ENCODE peak calls at places on chromosomes 11 and 22, in eight cellular contexts. One of them, this sample, is unnamed.
A peak's percentile ranks its signal among the peaks of the same experiment; 100 is the strongest.

GRCh38 chr11:70522613-70523311 is 124.4 kb downstream of the CTTN start:
- DNase-seq in fibroblast of pulmonary artery: no peak
- DNase-seq in epithelial cell of esophagus: no peak
- DNase-seq in cardiac fibroblast: no peak
- DNase-seq in WTC11: no peak
- DNase-seq in H9: peak; percentile 35
- DNase-seq in tibial artery: no peak
- DNase-seq in cardiac muscle cell: no peak
- DNase-seq in this sample: no peak

GRCh38 chr11:2804701-2805387 is 80.7 kb downstream of the CDKN1C start:
- DNase-seq in epithelial cell of esophagus: no peak
- DNase-seq in tibial artery: peak; percentile 17
- DNase-seq in WTC11: peak; percentile 9
- DNase-seq in cardiac muscle cell: no peak
- DNase-seq in H9: peak; percentile 26
- DNase-seq in fibroblast of pulmonary artery: no peak
- DNase-seq in cardiac fibroblast: no peak
- DNase-seq in this sample: no peak

GRCh38 chr11:843818-844692 is 1.4 kb downstream of the TSPAN4 start:
- DNase-seq in epithelial cell of esophagus: peak; percentile 71
- DNase-seq in fibroblast of pulmonary artery: peak; percentile 98
- DNase-seq in tibial artery: peak; percentile 98
- DNase-seq in cardiac fibroblast: peak; percentile 99
- DNase-seq in H9: peak; percentile 96
- DNase-seq in cardiac muscle cell: peak; percentile 98
- DNase-seq in WTC11: peak; percentile 88
- DNase-seq in this sample: peak; percentile 91

GRCh38 chr22:36467946-36468345 is 13.5 kb downstream of the TXN2 start:
- DNase-seq in cardiac fibroblast: peak; percentile 92
- DNase-seq in cardiac muscle cell: peak; percentile 96
- DNase-seq in WTC11: no peak
- DNase-seq in tibial artery: no peak
- DNase-seq in epithelial cell of esophagus: peak; percentile 91
- DNase-seq in fibroblast of pulmonary artery: peak; percentile 94
- DNase-seq in H9: no peak
- DNase-seq in this sample: peak; percentile 93

GRCh38 chr11:19259487-19260345 is 19.0 kb upstream of the E2F8 start:
- DNase-seq in fibroblast of pulmonary artery: peak; percentile 69
- DNase-seq in cardiac muscle cell: peak; percentile 74
- DNase-seq in epithelial cell of esophagus: peak; percentile 70
- DNase-seq in cardiac fibroblast: peak; percentile 71
- DNase-seq in tibial artery: peak; percentile 75
- DNase-seq in WTC11: peak; percentile 76
- DNase-seq in H9: peak; percentile 52
- DNase-seq in this sample: peak; percentile 52

GRCh38 chr11:45182902-45183301 is 36.5 kb downstream of the PRDM11 start:
- DNase-seq in tibial artery: no peak
- DNase-seq in fibroblast of pulmonary artery: peak; percentile 54
- DNase-seq in WTC11: peak; percentile 47
- DNase-seq in cardiac fibroblast: peak; percentile 49
- DNase-seq in cardiac muscle cell: peak; percentile 53
- DNase-seq in epithelial cell of esophagus: peak; percentile 53
- DNase-seq in H9: peak; percentile 52
- DNase-seq in this sample: peak; percentile 26

GRCh38 chr11:45105233-45105992 is 41.0 kb upstream of the PRDM11 start:
- DNase-seq in cardiac muscle cell: peak; percentile 86
- DNase-seq in H9: peak; percentile 94
- DNase-seq in tibial artery: peak; percentile 65
- DNase-seq in epithelial cell of esophagus: peak; percentile 53
- DNase-seq in fibroblast of pulmonary artery: peak; percentile 80
- DNase-seq in WTC11: peak; percentile 87
- DNase-seq in cardiac fibroblast: peak; percentile 87
- DNase-seq in this sample: peak; percentile 39

GRCh38 chr11:62652156-62653006 is 721 bp downstream of the INTS5 start:
- DNase-seq in H9: no peak
- DNase-seq in WTC11: no peak
- DNase-seq in cardiac fibroblast: no peak
- DNase-seq in tibial artery: no peak
- DNase-seq in epithelial cell of esophagus: no peak
- DNase-seq in cardiac muscle cell: no peak
- DNase-seq in fibroblast of pulmonary artery: no peak
- DNase-seq in this sample: no peak

GRCh38 chr22:32413715-32414114 is 1.7 kb upstream of the RTCB start:
- DNase-seq in cardiac fibroblast: peak; percentile 29
- DNase-seq in tibial artery: no peak
- DNase-seq in epithelial cell of esophagus: peak; percentile 58
- DNase-seq in H9: no peak
- DNase-seq in WTC11: no peak
- DNase-seq in cardiac muscle cell: peak; percentile 34
- DNase-seq in fibroblast of pulmonary artery: peak; percentile 45
- DNase-seq in this sample: peak; percentile 33

GRCh38 chr11:25449100-25449499 is 882.8 kb upstream of the ANO3 start:
- DNase-seq in H9: no peak
- DNase-seq in WTC11: no peak
- DNase-seq in epithelial cell of esophagus: no peak
- DNase-seq in cardiac fibroblast: no peak
- DNase-seq in fibroblast of pulmonary artery: no peak
- DNase-seq in cardiac muscle cell: no peak
- DNase-seq in tibial artery: no peak
- DNase-seq in this sample: no peak

GRCh38 chr11:11179239-11179638 is 173.8 kb downstream of the CSNK2A3 start:
- DNase-seq in fibroblast of pulmonary artery: peak; percentile 48
- DNase-seq in tibial artery: no peak
- DNase-seq in WTC11: no peak
- DNase-seq in epithelial cell of esophagus: peak; percentile 75
- DNase-seq in H9: no peak
- DNase-seq in cardiac muscle cell: peak; percentile 53
- DNase-seq in cardiac fibroblast: peak; percentile 49
- DNase-seq in this sample: peak; percentile 76

GRCh38 chr11:77188912-77189491 is 61.0 kb downstream of the MYO7A start:
- DNase-seq in cardiac muscle cell: no peak
- DNase-seq in WTC11: peak; percentile 56
- DNase-seq in cardiac fibroblast: no peak
- DNase-seq in H9: peak; percentile 82
- DNase-seq in fibroblast of pulmonary artery: no peak
- DNase-seq in tibial artery: no peak
- DNase-seq in epithelial cell of esophagus: no peak
- DNase-seq in this sample: no peak

GRCh38 chr22:26589367-26589844 is 526 bp downstream of the TPST2 start:
- DNase-seq in H9: no peak
- DNase-seq in cardiac fibroblast: peak; percentile 25
- DNase-seq in cardiac muscle cell: peak; percentile 24
- DNase-seq in epithelial cell of esophagus: peak; percentile 36
- DNase-seq in tibial artery: no peak
- DNase-seq in WTC11: peak; percentile 53
- DNase-seq in fibroblast of pulmonary artery: no peak
- DNase-seq in this sample: peak; percentile 18

GRCh38 chr11:79794484-79795393 is 353.9 kb upstream of the TENM4 start:
- DNase-seq in WTC11: no peak
- DNase-seq in epithelial cell of esophagus: peak; percentile 70
- DNase-seq in H9: no peak
- DNase-seq in cardiac fibroblast: no peak
- DNase-seq in cardiac muscle cell: no peak
- DNase-seq in fibroblast of pulmonary artery: no peak
- DNase-seq in tibial artery: no peak
- DNase-seq in this sample: no peak

GRCh38 chr11:110069158-110069737 is 23.9 kb upstream of the ZC3H12C start:
- DNase-seq in H9: no peak
- DNase-seq in WTC11: no peak
- DNase-seq in cardiac muscle cell: peak; percentile 78
- DNase-seq in fibroblast of pulmonary artery: peak; percentile 89
- DNase-seq in epithelial cell of esophagus: peak; percentile 93
- DNase-seq in cardiac fibroblast: peak; percentile 89
- DNase-seq in tibial artery: peak; percentile 53
- DNase-seq in this sample: peak; percentile 77

GRCh38 chr11:83648610-83649467 is 362.7 kb upstream of the CCDC90B start:
- DNase-seq in cardiac muscle cell: no peak
- DNase-seq in WTC11: no peak
- DNase-seq in epithelial cell of esophagus: peak; percentile 32
- DNase-seq in cardiac fibroblast: no peak
- DNase-seq in tibial artery: no peak
- DNase-seq in H9: no peak
- DNase-seq in fibroblast of pulmonary artery: no peak
- DNase-seq in this sample: no peak

GRCh38 chr22:28894320-28894719 is 10.9 kb downstream of the ZNRF3 start:
- DNase-seq in epithelial cell of esophagus: peak; percentile 91
- DNase-seq in tibial artery: no peak
- DNase-seq in fibroblast of pulmonary artery: no peak
- DNase-seq in WTC11: no peak
- DNase-seq in H9: no peak
- DNase-seq in cardiac fibroblast: no peak
- DNase-seq in cardiac muscle cell: no peak
- DNase-seq in this sample: no peak

GRCh38 chr22:27212617-27213177 is 555.3 kb downstream of the MIAT start:
- DNase-seq in epithelial cell of esophagus: peak; percentile 87
- DNase-seq in cardiac muscle cell: peak; percentile 100
- DNase-seq in cardiac fibroblast: peak; percentile 100
- DNase-seq in tibial artery: peak; percentile 95
- DNase-seq in WTC11: no peak
- DNase-seq in H9: no peak
- DNase-seq in fibroblast of pulmonary artery: peak; percentile 100
- DNase-seq in this sample: peak; percentile 85

GRCh38 chr22:29443861-29444431 is 5.6 kb downstream of the RFPL1 start:
- DNase-seq in WTC11: no peak
- DNase-seq in H9: no peak
- DNase-seq in cardiac muscle cell: no peak
- DNase-seq in cardiac fibroblast: no peak
- DNase-seq in fibroblast of pulmonary artery: no peak
- DNase-seq in epithelial cell of esophagus: no peak
- DNase-seq in tibial artery: no peak
- DNase-seq in this sample: no peak

GRCh38 chr11:57983211-57983610 is 40.5 kb upstream of the OR9Q1 start:
- DNase-seq in fibroblast of pulmonary artery: no peak
- DNase-seq in tibial artery: no peak
- DNase-seq in cardiac fibroblast: no peak
- DNase-seq in H9: no peak
- DNase-seq in cardiac muscle cell: no peak
- DNase-seq in epithelial cell of esophagus: no peak
- DNase-seq in WTC11: no peak
- DNase-seq in this sample: no peak

GRCh38 chr11:130609121-130610035 is 160.9 kb downstream of the ADAMTS15 start:
- DNase-seq in fibroblast of pulmonary artery: peak; percentile 79
- DNase-seq in H9: peak; percentile 47
- DNase-seq in WTC11: peak; percentile 32
- DNase-seq in epithelial cell of esophagus: peak; percentile 56
- DNase-seq in cardiac fibroblast: peak; percentile 93
- DNase-seq in tibial artery: peak; percentile 99
- DNase-seq in cardiac muscle cell: peak; percentile 95
- DNase-seq in this sample: no peak

GRCh38 chr11:121453589-121454299 is 977 bp upstream of the SORL1-AS1 start:
- DNase-seq in epithelial cell of esophagus: no peak
- DNase-seq in tibial artery: no peak
- DNase-seq in cardiac muscle cell: no peak
- DNase-seq in fibroblast of pulmonary artery: no peak
- DNase-seq in cardiac fibroblast: no peak
- DNase-seq in H9: no peak
- DNase-seq in WTC11: no peak
- DNase-seq in this sample: no peak
- TF ChIP-seq CTCF in epithelial cell of esophagus: no peak
- TF ChIP-seq CTCF in tibial artery: no peak
- TF ChIP-seq CTCF in cardiac muscle cell: no peak
- TF ChIP-seq CTCF in fibroblast of pulmonary artery: no peak
- TF ChIP-seq CTCF in cardiac fibroblast: no peak
- TF ChIP-seq CTCF in H9: no peak
- TF ChIP-seq CTCF in WTC11: no peak
- TF ChIP-seq CTCF in this sample: no peak

DNA sequence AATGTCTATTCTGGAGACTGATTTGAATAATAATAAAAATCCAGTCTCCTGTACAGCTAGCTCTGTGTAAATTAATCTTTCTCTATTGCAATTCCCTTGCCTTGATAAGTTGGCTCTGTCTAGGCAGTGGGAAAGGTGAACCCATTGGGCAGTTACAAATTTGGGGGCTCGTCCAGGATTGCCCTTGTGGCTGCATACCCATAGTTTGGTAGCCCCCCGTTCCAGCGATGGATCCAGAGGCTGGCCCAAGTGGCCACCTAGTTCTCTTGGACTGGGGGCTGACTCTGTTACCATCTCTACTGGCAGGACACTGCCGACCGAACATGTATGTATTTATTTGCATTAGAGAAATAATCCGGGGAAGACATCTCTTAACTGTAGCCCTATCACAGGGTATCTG is 326.2 kb upstream of the PDGFD start:
- DNase-seq in H9: no peak
- DNase-seq in tibial artery: no peak
- DNase-seq in WTC11: no peak
- DNase-seq in cardiac fibroblast: no peak
- DNase-seq in epithelial cell of esophagus: no peak
- DNase-seq in cardiac muscle cell: no peak
- DNase-seq in fibroblast of pulmonary artery: no peak
- DNase-seq in this sample: no peak
- TF ChIP-seq CTCF in H9: no peak
- TF ChIP-seq CTCF in tibial artery: no peak
- TF ChIP-seq CTCF in WTC11: no peak
- TF ChIP-seq CTCF in cardiac fibroblast: no peak
- TF ChIP-seq CTCF in epithelial cell of esophagus: no peak
- TF ChIP-seq CTCF in cardiac muscle cell: no peak
- TF ChIP-seq CTCF in fibroblast of pulmonary artery: no peak
- TF ChIP-seq CTCF in this sample: no peak

GRCh38 chr11:111477898-111478297 is 34.3 kb downstream of the BTG4 start:
- DNase-seq in cardiac fibroblast: no peak
- DNase-seq in WTC11: no peak
- DNase-seq in tibial artery: no peak
- DNase-seq in cardiac muscle cell: no peak
- DNase-seq in H9: no peak
- DNase-seq in fibroblast of pulmonary artery: no peak
- DNase-seq in epithelial cell of esophagus: no peak
- DNase-seq in this sample: no peak

GRCh38 chr11:111476366-111476765 is 35.8 kb downstream of the BTG4 start:
- DNase-seq in cardiac muscle cell: no peak
- DNase-seq in fibroblast of pulmonary artery: no peak
- DNase-seq in H9: no peak
- DNase-seq in epithelial cell of esophagus: no peak
- DNase-seq in cardiac fibroblast: no peak
- DNase-seq in tibial artery: no peak
- DNase-seq in WTC11: no peak
- DNase-seq in this sample: no peak

GRCh38 chr11:111476961-111477360 is 35.2 kb downstream of the BTG4 start:
- DNase-seq in tibial artery: no peak
- DNase-seq in WTC11: no peak
- DNase-seq in cardiac fibroblast: no peak
- DNase-seq in fibroblast of pulmonary artery: no peak
- DNase-seq in H9: no peak
- DNase-seq in epithelial cell of esophagus: no peak
- DNase-seq in cardiac muscle cell: no peak
- DNase-seq in this sample: no peak

GRCh38 chr11:111483431-111483830 is 28.8 kb downstream of the BTG4 start:
- DNase-seq in cardiac fibroblast: no peak
- DNase-seq in fibroblast of pulmonary artery: no peak
- DNase-seq in H9: no peak
- DNase-seq in WTC11: no peak
- DNase-seq in tibial artery: no peak
- DNase-seq in epithelial cell of esophagus: no peak
- DNase-seq in cardiac muscle cell: no peak
- DNase-seq in this sample: no peak

GRCh38 chr11:111479666-111480065 is 32.5 kb downstream of the BTG4 start:
- DNase-seq in cardiac fibroblast: no peak
- DNase-seq in cardiac muscle cell: no peak
- DNase-seq in epithelial cell of esophagus: no peak
- DNase-seq in WTC11: no peak
- DNase-seq in tibial artery: no peak
- DNase-seq in H9: no peak
- DNase-seq in fibroblast of pulmonary artery: no peak
- DNase-seq in this sample: no peak
- TF ChIP-seq CTCF in cardiac fibroblast: no peak
- TF ChIP-seq CTCF in cardiac muscle cell: no peak
- TF ChIP-seq CTCF in epithelial cell of esophagus: no peak
- TF ChIP-seq CTCF in WTC11: no peak
- TF ChIP-seq CTCF in tibial artery: no peak
- TF ChIP-seq CTCF in H9: peak; percentile 27
- TF ChIP-seq CTCF in fibroblast of pulmonary artery: no peak
- TF ChIP-seq CTCF in this sample: peak; percentile 50

GRCh38 chr11:116225236-116225635 is 547.6 kb downstream of the BUD13 start:
- DNase-seq in WTC11: no peak
- DNase-seq in cardiac muscle cell: no peak
- DNase-seq in epithelial cell of esophagus: no peak
- DNase-seq in H9: no peak
- DNase-seq in cardiac fibroblast: no peak
- DNase-seq in tibial artery: no peak
- DNase-seq in fibroblast of pulmonary artery: no peak
- DNase-seq in this sample: no peak
- TF ChIP-seq CTCF in WTC11: no peak
- TF ChIP-seq CTCF in cardiac muscle cell: no peak
- TF ChIP-seq CTCF in epithelial cell of esophagus: no peak
- TF ChIP-seq CTCF in H9: no peak
- TF ChIP-seq CTCF in cardiac fibroblast: no peak
- TF ChIP-seq CTCF in tibial artery: no peak
- TF ChIP-seq CTCF in fibroblast of pulmonary artery: no peak
- TF ChIP-seq CTCF in this sample: no peak

This sample was measured in HFFc6.